ENCODE peak calls at places on chromosome 4, in five cellular contexts. Y is kidney, Q is Peyer's patch, N is fibroblast of the aortic adventitia, F is tibial nerve. W is an unnamed sample.

GRCh38 chr4:114208747-114209146 is 229.3 kb upstream of the ARSJ start:
- DNase-seq in Y (no peak), Q (no peak), N (peak), F (no peak), W (peak)

GRCh38 chr4:42655921-42656735 is 777 bp downstream of the ATP8A1 start:
- DNase-seq in Y (peak), Q (peak), N (no peak), F (peak), W (no peak)

GRCh38 chr4:67465763-67466052 is 79.6 kb downstream of the CENPC start:
- DNase-seq in Y (no peak), Q (no peak), N (no peak), F (no peak), W (no peak)

GRCh38 chr4:109816894-109817293 is 1.3 kb downstream of the GAR1 start:
- DNase-seq in Y (no peak), Q (no peak), N (no peak), F (no peak), W (no peak)

GRCh38 chr4:65071532-65071931 is 598.8 kb downstream of the EPHA5 start:
- DNase-seq in Y (no peak), Q (no peak), N (no peak), F (no peak), W (no peak)

GRCh38 chr4:600850-601515 is 24.4 kb upstream of the PDE6B start:
- DNase-seq in Y (no peak), Q (no peak), N (no peak), F (no peak), W (no peak)

GRCh38 chr4:159435561-159436023 is 332.7 kb downstream of the RAPGEF2 start:
- DNase-seq in Y (no peak), Q (no peak), N (no peak), F (no peak), W (no peak)

GRCh38 chr4:83011779-83012630 is 1.4 kb upstream of the LIN54 start:
- DNase-seq in Y (no peak), Q (peak), N (peak), F (no peak), W (peak)

GRCh38 chr4:125780159-125780558 is 465.4 kb downstream of the FAT4 start:
- DNase-seq in Y (no peak), Q (no peak), N (peak), F (no peak), W (peak)

GRCh38 chr4:96675420-96675819 is 835.5 kb downstream of the PDHA2 start:
- DNase-seq in Y (no peak), Q (no peak), N (no peak), F (no peak), W (no peak)

GRCh38 chr4:139167774-139168444 is 9.1 kb downstream of the ELF2 start:
- DNase-seq in Y (no peak), Q (no peak), N (peak), F (peak), W (peak)

GRCh38 chr4:24382381-24382780 is 202.0 kb downstream of the DHX15 start:
- DNase-seq in Y (no peak), Q (no peak), N (no peak), F (no peak), W (no peak)

GRCh38 chr4:7832331-7832730 is 107.3 kb downstream of the AFAP1 start:
- DNase-seq in Y (no peak), Q (no peak), N (no peak), F (no peak), W (no peak)

GRCh38 chr4:155722816-155723499 is 35.9 kb upstream of the GUCY1B1 start:
- DNase-seq in Y (no peak), Q (no peak), N (peak), F (no peak), W (no peak)

GRCh38 chr4:36280555-36280954 is 861 bp upstream of the DTHD1 start:
- DNase-seq in Y (no peak), Q (no peak), N (no peak), F (no peak), W (no peak)

GRCh38 chr4:74659576-74660411 is 134.5 kb downstream of the BTC start:
- DNase-seq in Y (no peak), Q (no peak), N (peak), F (no peak), W (peak)

GRCh38 chr4:14924945-14925344 is 77.3 kb upstream of the CPEB2 start:
- DNase-seq in Y (no peak), Q (no peak), N (no peak), F (no peak), W (no peak)

DNA sequence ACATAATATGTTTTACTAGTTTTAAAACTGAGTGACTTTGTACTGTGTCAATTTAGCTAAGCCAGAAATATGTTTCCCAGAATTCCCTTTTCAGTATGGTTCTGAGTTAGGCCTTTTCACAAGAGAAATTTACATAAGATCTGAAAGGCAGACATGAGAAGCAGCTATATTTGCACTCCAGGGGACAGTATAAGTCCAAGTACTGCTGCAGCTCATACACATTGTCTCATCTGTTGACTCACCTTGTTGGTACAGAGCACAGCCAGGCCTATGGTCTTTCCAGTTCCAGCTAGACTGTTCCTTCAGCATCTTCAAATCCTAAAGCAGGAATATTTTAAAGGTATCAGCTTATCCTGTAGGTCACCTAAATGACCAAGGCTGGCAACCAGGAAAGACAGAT is 53.5 kb downstream of the BMP3 start:
- DNase-seq in Y (no peak), Q (no peak), N (peak), F (no peak), W (no peak)
- TF ChIP-seq CTCF in Y (no peak), Q (peak), N (peak), F (no peak), W (no peak)

DNA sequence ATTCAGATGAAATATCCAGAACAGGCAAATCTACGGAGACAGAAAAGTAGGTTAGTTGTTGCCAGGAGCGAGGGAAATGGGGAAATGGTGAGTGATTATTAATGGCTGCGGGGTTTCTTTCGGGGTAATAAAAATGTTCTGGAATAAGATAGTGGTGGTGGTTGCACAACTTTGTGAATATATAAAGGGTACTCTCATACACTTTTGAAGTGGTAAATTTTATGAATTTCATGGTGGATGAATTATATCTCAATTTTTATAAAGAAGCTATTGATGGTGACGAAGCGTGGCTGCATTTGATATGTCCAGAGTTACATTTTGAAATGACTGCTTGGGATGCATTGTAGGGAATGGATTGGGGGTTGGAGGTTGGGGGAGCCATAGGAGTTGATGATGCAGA is 16.3 kb downstream of the FAM47E start:
- DNase-seq in Y (no peak), Q (no peak), N (no peak), F (no peak), W (no peak)
- TF ChIP-seq CTCF in Y (no peak), Q (no peak), N (no peak), F (no peak), W (no peak)

DNA sequence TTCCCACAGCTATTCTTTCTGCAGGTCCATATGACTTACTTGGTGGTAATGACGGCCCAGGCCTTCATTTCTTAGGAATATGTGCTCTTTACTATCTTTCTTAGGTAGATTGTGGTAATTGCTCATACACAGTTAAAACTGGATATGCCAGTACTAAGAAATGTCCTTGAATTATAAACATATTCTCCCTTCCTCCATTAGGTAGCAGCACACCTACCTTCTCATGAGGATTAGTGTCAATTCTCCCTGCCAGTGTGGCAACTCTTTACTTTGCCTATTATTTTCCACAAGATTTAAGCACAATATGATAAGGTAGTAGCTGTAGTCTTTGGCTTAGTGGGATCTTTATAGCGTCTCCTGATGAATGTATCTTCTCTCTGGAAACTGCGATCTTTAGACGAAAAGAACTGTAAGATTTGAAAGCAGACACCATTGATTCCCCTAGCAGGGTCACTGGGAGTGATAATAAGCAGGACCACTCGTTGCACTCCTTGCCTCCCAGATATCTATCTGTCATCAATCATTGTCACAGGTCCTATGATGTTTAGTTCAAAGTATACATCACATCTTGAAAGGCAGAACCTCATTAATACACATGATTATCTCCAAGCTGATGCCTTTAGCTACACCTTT is 1240.7 kb downstream of the C4orf33 start:
- DNase-seq in Y (no peak), Q (no peak), N (peak), F (no peak), W (peak)
- TF ChIP-seq CTCF in Y (peak), Q (no peak), N (peak), F (peak), W (peak)

GRCh38 chr4:105145059-105145912 is 1.4 kb upstream of the TET2 start:
- DNase-seq in Y (no peak), Q (no peak), N (peak), F (no peak), W (no peak)

GRCh38 chr4:105145913-105146285 is 777 bp upstream of the TET2 start:
- DNase-seq in Y (peak), Q (no peak), N (no peak), F (no peak), W (no peak)

GRCh38 chr4:105147226-105148151 is 813 bp downstream of the TET2 start:
- DNase-seq in Y (no peak), Q (peak), N (peak), F (peak), W (peak)

GRCh38 chr4:105149771-105150170 is 3.1 kb downstream of the TET2 start:
- DNase-seq in Y (no peak), Q (no peak), N (peak), F (no peak), W (no peak)

DNA sequence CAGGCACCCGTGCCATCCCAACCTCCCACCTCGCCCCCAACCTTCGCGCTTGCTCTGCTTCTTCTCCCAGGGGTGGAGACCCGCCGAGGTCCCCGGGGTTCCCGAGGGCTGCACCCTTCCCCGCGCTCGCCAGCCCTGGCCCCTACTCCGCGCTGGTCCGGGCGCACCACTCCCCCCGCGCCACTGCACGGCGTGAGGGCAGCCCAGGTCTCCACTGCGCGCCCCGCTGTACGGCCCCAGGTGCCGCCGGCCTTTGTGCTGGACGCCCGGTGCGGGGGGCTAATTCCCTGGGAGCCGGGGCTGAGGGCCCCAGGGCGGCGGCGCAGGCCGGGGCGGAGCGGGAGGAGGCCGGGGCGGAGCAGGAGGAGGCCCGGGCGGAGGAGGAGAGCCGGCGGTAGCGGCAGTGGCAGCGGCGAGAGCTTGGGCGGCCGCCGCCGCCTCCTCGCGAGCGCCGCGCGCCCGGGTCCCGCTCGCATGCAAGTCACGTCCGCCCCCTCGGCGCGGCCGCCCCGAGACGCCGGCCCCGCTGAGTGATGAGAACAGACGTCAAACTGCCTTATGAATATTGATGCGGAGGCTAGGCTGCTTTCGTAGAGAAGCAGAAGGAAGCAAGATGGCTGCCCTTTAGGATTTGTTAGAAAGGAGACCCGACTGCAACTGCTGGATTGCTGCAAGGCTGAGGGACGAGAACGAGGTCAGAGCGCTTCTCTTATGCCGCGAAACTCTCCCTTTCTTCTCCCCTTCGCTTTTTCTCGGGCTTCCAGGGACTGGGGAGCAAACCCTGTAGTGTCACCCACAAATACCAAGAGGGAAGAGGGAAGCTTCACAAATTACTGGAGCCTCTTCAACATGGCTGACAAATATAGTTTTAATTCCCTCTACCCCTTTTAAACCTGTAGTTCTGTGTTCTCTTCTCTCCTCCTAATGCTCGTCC is at the start of gene TET2:
- DNase-seq in Y (peak), Q (peak), N (peak), F (peak), W (peak)
- TF ChIP-seq CTCF in Y (no peak), Q (no peak), N (no peak), F (no peak), W (peak)